ENCODE peak calls at places on chromosomes 11 and 22, in ten cellular contexts. One of them, this sample, is unnamed.

GRCh38 chr22:36913431-36914382 is at the start of gene CSF2RB:
- DNase-seq in suprapubic skin: no peak
- DNase-seq in A549: no peak
- DNase-seq in H1: no peak
- DNase-seq in sigmoid colon: peak
- DNase-seq in upper lobe of left lung: peak
- DNase-seq in transverse colon: peak
- DNase-seq in ovary: no peak
- DNase-seq in stomach: peak
- DNase-seq in HepG2: no peak
- DNase-seq in this sample: peak

GRCh38 chr11:13468750-13469149 is 5.7 kb upstream of the BTBD10 start:
- DNase-seq in H1: no peak
- DNase-seq in A549: no peak
- DNase-seq in ovary: no peak
- DNase-seq in stomach: no peak
- DNase-seq in sigmoid colon: no peak
- DNase-seq in suprapubic skin: no peak
- DNase-seq in transverse colon: no peak
- DNase-seq in upper lobe of left lung: no peak
- DNase-seq in HepG2: peak
- DNase-seq in this sample: no peak

GRCh38 chr22:33512961-33513360 is 407.3 kb downstream of the LARGE1 start:
- DNase-seq in H1: no peak
- DNase-seq in HepG2: no peak
- DNase-seq in suprapubic skin: no peak
- DNase-seq in stomach: no peak
- DNase-seq in sigmoid colon: no peak
- DNase-seq in upper lobe of left lung: no peak
- DNase-seq in A549: no peak
- DNase-seq in ovary: no peak
- DNase-seq in transverse colon: no peak
- DNase-seq in this sample: no peak

GRCh38 chr11:97614571-97614970 is 1224.8 kb downstream of the JRKL start:
- DNase-seq in HepG2: no peak
- DNase-seq in stomach: no peak
- DNase-seq in upper lobe of left lung: no peak
- DNase-seq in sigmoid colon: no peak
- DNase-seq in H1: no peak
- DNase-seq in ovary: no peak
- DNase-seq in suprapubic skin: no peak
- DNase-seq in transverse colon: no peak
- DNase-seq in A549: no peak
- DNase-seq in this sample: no peak

GRCh38 chr11:35272391-35272821 is 133.4 kb downstream of the CD44 start:
- DNase-seq in transverse colon: peak
- DNase-seq in suprapubic skin: no peak
- DNase-seq in sigmoid colon: no peak
- DNase-seq in HepG2: no peak
- DNase-seq in stomach: no peak
- DNase-seq in A549: no peak
- DNase-seq in ovary: no peak
- DNase-seq in H1: no peak
- DNase-seq in upper lobe of left lung: peak
- DNase-seq in this sample: no peak

GRCh38 chr11:92329644-92330043 is 105.0 kb downstream of the FAT3 start:
- DNase-seq in HepG2: no peak
- DNase-seq in H1: no peak
- DNase-seq in upper lobe of left lung: no peak
- DNase-seq in stomach: no peak
- DNase-seq in A549: no peak
- DNase-seq in ovary: no peak
- DNase-seq in suprapubic skin: no peak
- DNase-seq in transverse colon: no peak
- DNase-seq in sigmoid colon: no peak
- DNase-seq in this sample: no peak

GRCh38 chr22:31346733-31347250 is 646 bp upstream of the PATZ1 start:
- DNase-seq in transverse colon: peak
- DNase-seq in ovary: peak
- DNase-seq in H1: no peak
- DNase-seq in A549: peak
- DNase-seq in stomach: peak
- DNase-seq in upper lobe of left lung: peak
- DNase-seq in HepG2: peak
- DNase-seq in sigmoid colon: peak
- DNase-seq in suprapubic skin: peak
- DNase-seq in this sample: peak

GRCh38 chr11:131966667-131967066 is 596.3 kb downstream of the NTM start:
- DNase-seq in H1: no peak
- DNase-seq in upper lobe of left lung: no peak
- DNase-seq in transverse colon: no peak
- DNase-seq in sigmoid colon: no peak
- DNase-seq in A549: no peak
- DNase-seq in stomach: no peak
- DNase-seq in HepG2: no peak
- DNase-seq in suprapubic skin: no peak
- DNase-seq in ovary: no peak
- DNase-seq in this sample: no peak

GRCh38 chr11:107851704-107852315 is 6.8 kb downstream of the SLC35F2 start:
- DNase-seq in stomach: no peak
- DNase-seq in upper lobe of left lung: no peak
- DNase-seq in suprapubic skin: no peak
- DNase-seq in transverse colon: peak
- DNase-seq in sigmoid colon: no peak
- DNase-seq in H1: no peak
- DNase-seq in A549: no peak
- DNase-seq in HepG2: no peak
- DNase-seq in ovary: no peak
- DNase-seq in this sample: no peak

GRCh38 chr11:7651140-7651551 is 22.2 kb downstream of the CYB5R2 start:
- DNase-seq in HepG2: no peak
- DNase-seq in sigmoid colon: no peak
- DNase-seq in A549: no peak
- DNase-seq in ovary: no peak
- DNase-seq in upper lobe of left lung: no peak
- DNase-seq in H1: no peak
- DNase-seq in stomach: no peak
- DNase-seq in suprapubic skin: no peak
- DNase-seq in transverse colon: no peak
- DNase-seq in this sample: no peak

GRCh38 chr22:20089977-20090729 is 10.1 kb downstream of the DGCR8 start:
- DNase-seq in stomach: no peak
- DNase-seq in HepG2: no peak
- DNase-seq in ovary: no peak
- DNase-seq in upper lobe of left lung: no peak
- DNase-seq in H1: no peak
- DNase-seq in sigmoid colon: no peak
- DNase-seq in A549: no peak
- DNase-seq in suprapubic skin: no peak
- DNase-seq in transverse colon: no peak
- DNase-seq in this sample: no peak

GRCh38 chr11:19918302-19919049 is 205.8 kb downstream of the NAV2 start:
- DNase-seq in sigmoid colon: no peak
- DNase-seq in H1: no peak
- DNase-seq in HepG2: no peak
- DNase-seq in suprapubic skin: no peak
- DNase-seq in ovary: no peak
- DNase-seq in upper lobe of left lung: no peak
- DNase-seq in A549: no peak
- DNase-seq in transverse colon: no peak
- DNase-seq in stomach: no peak
- DNase-seq in this sample: no peak

DNA sequence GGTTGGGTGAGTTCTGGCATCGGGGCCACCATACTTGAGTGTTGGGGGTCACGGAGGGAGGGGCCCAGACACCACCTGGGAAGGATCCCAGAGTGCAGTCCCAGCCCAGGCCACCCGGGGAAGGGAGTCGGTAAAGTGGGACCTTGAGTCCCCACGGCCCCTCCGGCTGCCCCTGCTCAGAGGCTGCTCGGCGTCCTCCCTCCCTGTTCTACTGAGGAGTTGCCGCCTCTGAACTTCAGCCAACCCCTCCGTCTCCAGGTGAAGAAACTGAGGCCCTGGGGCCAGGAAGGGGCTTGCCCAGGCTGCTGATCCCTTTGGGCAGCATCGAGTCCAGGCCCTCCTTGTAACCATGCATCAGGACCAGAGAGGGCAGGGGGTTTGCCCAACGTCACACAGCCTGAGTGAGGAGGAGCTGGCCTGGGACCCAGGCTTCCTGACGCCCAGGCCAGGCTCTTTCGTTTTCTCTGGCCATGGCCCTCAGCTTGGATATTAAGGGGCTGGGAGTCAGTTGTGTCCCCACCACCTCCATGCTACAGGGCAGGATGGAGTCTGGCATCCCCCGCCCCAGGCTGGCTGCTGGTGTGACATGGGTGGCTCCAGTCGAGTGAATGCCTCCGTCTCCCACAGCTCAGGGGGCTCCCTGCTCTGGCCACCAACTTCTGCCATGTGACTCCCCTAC is 1.3 kb downstream of the PARVG start:
- DNase-seq in H1: no peak
- DNase-seq in transverse colon: no peak
- DNase-seq in HepG2: no peak
- DNase-seq in A549: no peak
- DNase-seq in suprapubic skin: no peak
- DNase-seq in ovary: no peak
- DNase-seq in upper lobe of left lung: no peak
- DNase-seq in stomach: no peak
- DNase-seq in sigmoid colon: no peak
- DNase-seq in this sample: no peak
- H3K27ac ChIP-seq in H1: no peak
- H3K27ac ChIP-seq in transverse colon: peak
- H3K27ac ChIP-seq in HepG2: no peak
- H3K27ac ChIP-seq in A549: no peak
- H3K27ac ChIP-seq in suprapubic skin: peak
- H3K27ac ChIP-seq in ovary: no peak
- H3K27ac ChIP-seq in upper lobe of left lung: peak
- H3K27ac ChIP-seq in stomach: peak
- H3K27ac ChIP-seq in sigmoid colon: peak
- H3K27ac ChIP-seq in this sample: no peak

GRCh38 chr11:637333-637592 is 194 bp downstream of the DRD4 start:
- DNase-seq in H1: no peak
- DNase-seq in A549: no peak
- DNase-seq in sigmoid colon: no peak
- DNase-seq in suprapubic skin: no peak
- DNase-seq in transverse colon: no peak
- DNase-seq in HepG2: no peak
- DNase-seq in stomach: no peak
- DNase-seq in ovary: no peak
- DNase-seq in upper lobe of left lung: no peak
- DNase-seq in this sample: no peak
- TF ChIP-seq EP300 in H1: no peak
- TF ChIP-seq EP300 in A549: no peak
- TF ChIP-seq EP300 in sigmoid colon: no peak
- TF ChIP-seq EP300 in suprapubic skin: no peak
- TF ChIP-seq EP300 in transverse colon: no peak
- TF ChIP-seq EP300 in HepG2: no peak
- TF ChIP-seq EP300 in stomach: no peak
- TF ChIP-seq EP300 in ovary: no peak
- TF ChIP-seq EP300 in upper lobe of left lung: no peak
- TF ChIP-seq EP300 in this sample: no peak

DNA sequence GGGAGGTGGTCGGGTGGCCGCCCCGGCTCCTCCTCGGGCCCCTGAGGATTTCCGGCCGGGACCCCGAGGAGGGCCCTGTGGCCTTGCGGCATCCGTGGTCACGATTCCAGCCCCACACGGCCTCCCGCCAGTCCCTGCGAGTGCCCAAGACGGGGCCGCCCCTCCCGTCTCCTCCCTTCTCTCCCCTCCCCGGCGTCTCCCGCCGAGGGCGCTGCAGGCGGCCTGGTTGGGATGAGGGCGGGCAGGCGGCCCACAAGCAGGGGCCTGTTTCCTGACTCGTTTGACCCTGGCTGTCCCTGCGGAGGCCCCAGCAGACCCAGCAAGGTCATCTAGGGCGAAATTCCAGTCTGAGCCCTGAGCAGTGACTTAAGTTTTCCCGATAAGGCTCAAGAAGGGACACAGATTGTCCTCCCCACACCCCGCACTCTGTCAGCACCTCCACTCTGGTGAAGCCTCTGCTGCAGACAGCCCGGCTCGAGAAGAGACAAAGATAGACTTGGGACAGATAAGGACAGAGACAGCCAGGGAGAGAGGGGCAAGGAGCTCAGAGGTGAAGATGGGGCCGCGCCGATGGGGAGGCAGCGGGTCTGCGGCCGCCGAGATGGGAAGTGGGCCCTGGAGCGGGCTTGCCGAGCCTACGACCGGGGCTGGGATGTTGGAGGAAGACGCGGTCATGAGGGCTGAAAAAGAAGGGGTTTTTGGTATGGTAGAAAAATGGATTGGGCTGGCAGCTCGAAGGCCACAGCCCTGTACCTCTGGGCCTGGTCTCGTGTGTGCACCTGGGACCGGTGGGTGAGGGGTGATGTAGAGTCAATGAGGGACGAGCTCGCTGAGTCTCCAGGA is 95.0 kb downstream of the SWAP70 start:
- DNase-seq in A549: peak
- DNase-seq in HepG2: peak
- DNase-seq in H1: no peak
- DNase-seq in upper lobe of left lung: peak
- DNase-seq in suprapubic skin: peak
- DNase-seq in sigmoid colon: peak
- DNase-seq in stomach: peak
- DNase-seq in transverse colon: peak
- DNase-seq in ovary: peak
- DNase-seq in this sample: peak
- TF ChIP-seq POLR2A in A549: peak
- TF ChIP-seq POLR2A in HepG2: peak
- TF ChIP-seq POLR2A in H1: no peak
- TF ChIP-seq POLR2A in upper lobe of left lung: no peak
- TF ChIP-seq POLR2A in suprapubic skin: peak
- TF ChIP-seq POLR2A in sigmoid colon: no peak
- TF ChIP-seq POLR2A in stomach: no peak
- TF ChIP-seq POLR2A in transverse colon: no peak
- TF ChIP-seq POLR2A in ovary: no peak
- TF ChIP-seq POLR2A in this sample: no peak

DNA sequence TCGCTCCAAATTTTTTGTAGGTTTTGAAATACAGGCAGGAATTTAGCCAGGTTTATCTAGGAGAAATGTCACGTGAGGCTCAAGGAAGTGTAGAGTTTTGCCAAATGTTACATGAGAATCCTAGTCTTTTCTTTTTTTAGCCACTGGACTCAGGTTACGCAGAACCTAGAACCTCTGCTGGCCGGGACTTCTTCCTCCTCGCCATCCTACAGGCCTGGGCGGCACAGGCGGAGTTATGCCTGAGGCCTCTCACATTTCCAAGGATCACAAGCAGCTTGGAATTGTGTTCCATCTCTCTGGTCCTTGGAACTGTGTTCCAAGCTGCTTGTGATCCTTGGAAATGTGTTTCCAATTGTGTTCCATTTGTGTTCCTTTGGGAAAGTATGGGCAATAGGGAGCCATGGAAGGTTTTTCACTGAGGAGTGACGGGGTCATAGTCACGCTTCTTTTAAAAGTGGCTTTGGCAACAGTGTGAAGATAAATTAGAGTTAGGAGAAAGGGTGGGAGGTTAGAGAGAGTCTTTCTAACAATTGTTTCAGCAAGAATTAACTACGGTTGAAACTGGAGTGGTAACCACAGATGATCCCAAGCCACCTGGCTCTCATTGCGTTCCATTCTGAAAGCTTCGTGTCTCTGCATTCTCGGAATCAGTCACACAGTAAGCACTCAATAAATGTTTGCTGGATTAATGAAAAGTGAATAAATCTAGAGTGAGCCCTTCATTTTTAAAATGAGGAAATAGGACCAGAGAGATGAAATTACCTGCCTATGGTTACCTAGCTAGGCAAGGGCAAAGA is 12.5 kb upstream of the POU2AF1 start:
- DNase-seq in stomach: peak
- DNase-seq in H1: no peak
- DNase-seq in HepG2: no peak
- DNase-seq in sigmoid colon: no peak
- DNase-seq in transverse colon: no peak
- DNase-seq in upper lobe of left lung: no peak
- DNase-seq in A549: no peak
- DNase-seq in suprapubic skin: no peak
- DNase-seq in ovary: no peak
- DNase-seq in this sample: no peak
- H3K27ac ChIP-seq in stomach: no peak
- H3K27ac ChIP-seq in H1: no peak
- H3K27ac ChIP-seq in HepG2: no peak
- H3K27ac ChIP-seq in sigmoid colon: no peak
- H3K27ac ChIP-seq in transverse colon: no peak
- H3K27ac ChIP-seq in upper lobe of left lung: no peak
- H3K27ac ChIP-seq in A549: no peak
- H3K27ac ChIP-seq in suprapubic skin: no peak
- H3K27ac ChIP-seq in ovary: no peak
- H3K27ac ChIP-seq in this sample: no peak

This sample was measured in tibial nerve.